ENCODE peak calls at places on chromosomes 4 and X, in seven cellular contexts. One of them, this sample, is unnamed. For H3K4me1, the result is how much of the 10 kb centered on the place peaks cover.

GRCh38 chr4:93788712-93789111 is 39.8 kb upstream of the ATOH1 start:
- DNase-seq in GM23248: peak
- DNase-seq in tibial artery: no peak
- DNase-seq in lung: no peak
- DNase-seq in PC-3: peak
- DNase-seq in CD8-positive, alpha-beta memory T cell: no peak
- DNase-seq in colonic mucosa: no peak
- DNase-seq in this sample: no peak

GRCh38 chr4:148883891-148884290 is 441.7 kb upstream of the NR3C2 start:
- DNase-seq in CD8-positive, alpha-beta memory T cell: no peak
- DNase-seq in colonic mucosa: no peak
- DNase-seq in GM23248: no peak
- DNase-seq in tibial artery: no peak
- DNase-seq in lung: no peak
- DNase-seq in PC-3: no peak
- DNase-seq in this sample: no peak

GRCh38 chrX:130523460-130524394 is 121.9 kb downstream of the RBMX2 start:
- DNase-seq in lung: no peak
- DNase-seq in colonic mucosa: peak
- DNase-seq in CD8-positive, alpha-beta memory T cell: no peak
- DNase-seq in tibial artery: peak
- DNase-seq in GM23248: no peak
- DNase-seq in PC-3: peak
- DNase-seq in this sample: no peak

GRCh38 chr4:66169341-66169740 is 499.1 kb upstream of the EPHA5 start:
- DNase-seq in GM23248: peak
- DNase-seq in tibial artery: no peak
- DNase-seq in colonic mucosa: no peak
- DNase-seq in PC-3: peak
- DNase-seq in CD8-positive, alpha-beta memory T cell: no peak
- DNase-seq in lung: no peak
- DNase-seq in this sample: no peak

GRCh38 chrX:129125515-129125914 is 397.8 kb downstream of the SMARCA1 start:
- DNase-seq in colonic mucosa: no peak
- DNase-seq in tibial artery: no peak
- DNase-seq in GM23248: no peak
- DNase-seq in lung: no peak
- DNase-seq in CD8-positive, alpha-beta memory T cell: no peak
- DNase-seq in PC-3: no peak
- DNase-seq in this sample: no peak

GRCh38 chr4:106585920-106586349 is 217.4 kb upstream of the GIMD1 start:
- DNase-seq in tibial artery: no peak
- DNase-seq in lung: no peak
- DNase-seq in GM23248: peak
- DNase-seq in CD8-positive, alpha-beta memory T cell: no peak
- DNase-seq in PC-3: peak
- DNase-seq in colonic mucosa: no peak
- DNase-seq in this sample: no peak

GRCh38 chr4:77465271-77465670 is 140.3 kb upstream of the CXCL13 start:
- DNase-seq in CD8-positive, alpha-beta memory T cell: no peak
- DNase-seq in colonic mucosa: peak
- DNase-seq in lung: peak
- DNase-seq in GM23248: peak
- DNase-seq in tibial artery: no peak
- DNase-seq in PC-3: peak
- DNase-seq in this sample: no peak

GRCh38 chr4:181970356-181970755 is 272.8 kb upstream of the TENM3 start:
- DNase-seq in PC-3: no peak
- DNase-seq in colonic mucosa: no peak
- DNase-seq in CD8-positive, alpha-beta memory T cell: no peak
- DNase-seq in lung: no peak
- DNase-seq in GM23248: no peak
- DNase-seq in tibial artery: no peak
- DNase-seq in this sample: no peak

GRCh38 chr4:2858451-2859217 is 15.0 kb downstream of the ADD1 start:
- DNase-seq in lung: no peak
- DNase-seq in colonic mucosa: peak
- DNase-seq in PC-3: no peak
- DNase-seq in CD8-positive, alpha-beta memory T cell: no peak
- DNase-seq in GM23248: peak
- DNase-seq in tibial artery: no peak
- DNase-seq in this sample: no peak

GRCh38 chrX:9758239-9758638 is 7.4 kb downstream of the GPR143 start:
- DNase-seq in colonic mucosa: no peak
- DNase-seq in lung: no peak
- DNase-seq in tibial artery: no peak
- DNase-seq in CD8-positive, alpha-beta memory T cell: no peak
- DNase-seq in PC-3: no peak
- DNase-seq in GM23248: no peak
- DNase-seq in this sample: no peak

GRCh38 chrX:148573119-148573518 is 72.7 kb downstream of the AFF2 start:
- DNase-seq in lung: no peak
- DNase-seq in colonic mucosa: no peak
- DNase-seq in tibial artery: no peak
- DNase-seq in PC-3: no peak
- DNase-seq in CD8-positive, alpha-beta memory T cell: no peak
- DNase-seq in GM23248: no peak
- DNase-seq in this sample: no peak

GRCh38 chr4:38909015-38909414 is 41.4 kb downstream of the FAM114A1 start:
- DNase-seq in colonic mucosa: no peak
- DNase-seq in PC-3: no peak
- DNase-seq in CD8-positive, alpha-beta memory T cell: no peak
- DNase-seq in GM23248: no peak
- DNase-seq in tibial artery: no peak
- DNase-seq in lung: no peak
- DNase-seq in this sample: no peak

GRCh38 chr4:13522282-13523104 is 21.8 kb downstream of the NKX3-2 start:
- DNase-seq in lung: no peak
- DNase-seq in GM23248: no peak
- DNase-seq in CD8-positive, alpha-beta memory T cell: no peak
- DNase-seq in tibial artery: no peak
- DNase-seq in colonic mucosa: no peak
- DNase-seq in PC-3: no peak
- DNase-seq in this sample: no peak

GRCh38 chrX:137550561-137551305 is 15.2 kb upstream of the ZIC3 start:
- DNase-seq in GM23248: no peak
- DNase-seq in lung: no peak
- DNase-seq in CD8-positive, alpha-beta memory T cell: no peak
- DNase-seq in PC-3: no peak
- DNase-seq in tibial artery: no peak
- DNase-seq in colonic mucosa: no peak
- DNase-seq in this sample: no peak

GRCh38 chr4:158481811-158482210 is 39.9 kb upstream of the RXFP1 start:
- DNase-seq in PC-3: no peak
- DNase-seq in tibial artery: no peak
- DNase-seq in GM23248: no peak
- DNase-seq in CD8-positive, alpha-beta memory T cell: no peak
- DNase-seq in lung: no peak
- DNase-seq in colonic mucosa: no peak
- DNase-seq in this sample: no peak

GRCh38 chr4:177228599-177228998 is 81.1 kb upstream of the NEIL3 start:
- DNase-seq in lung: no peak
- DNase-seq in colonic mucosa: no peak
- DNase-seq in PC-3: no peak
- DNase-seq in tibial artery: no peak
- DNase-seq in GM23248: no peak
- DNase-seq in CD8-positive, alpha-beta memory T cell: no peak
- DNase-seq in this sample: no peak

GRCh38 chrX:124215786-124216185 is 116.7 kb upstream of the TEX13D start:
- DNase-seq in PC-3: no peak
- DNase-seq in GM23248: no peak
- DNase-seq in colonic mucosa: no peak
- DNase-seq in lung: no peak
- DNase-seq in tibial artery: no peak
- DNase-seq in CD8-positive, alpha-beta memory T cell: no peak
- DNase-seq in this sample: no peak

GRCh38 chr4:109414938-109415337 is 18.7 kb upstream of the SEC24B start:
- DNase-seq in tibial artery: no peak
- DNase-seq in colonic mucosa: no peak
- DNase-seq in CD8-positive, alpha-beta memory T cell: no peak
- DNase-seq in lung: no peak
- DNase-seq in PC-3: no peak
- DNase-seq in GM23248: peak
- DNase-seq in this sample: no peak

GRCh38 chrX:34382416-34382815 is 250.3 kb upstream of the FAM47A start:
- DNase-seq in CD8-positive, alpha-beta memory T cell: no peak
- DNase-seq in GM23248: peak
- DNase-seq in PC-3: peak
- DNase-seq in tibial artery: no peak
- DNase-seq in lung: no peak
- DNase-seq in colonic mucosa: no peak
- DNase-seq in this sample: no peak

GRCh38 chr4:26803462-26803861 is 57.2 kb upstream of the STIM2 start:
- DNase-seq in CD8-positive, alpha-beta memory T cell: no peak
- DNase-seq in GM23248: peak
- DNase-seq in colonic mucosa: no peak
- DNase-seq in tibial artery: no peak
- DNase-seq in PC-3: no peak
- DNase-seq in lung: no peak
- DNase-seq in this sample: no peak

GRCh38 chr4:4415806-4416805 is 29.2 kb downstream of the NSG1 start:
- DNase-seq in tibial artery: no peak
- DNase-seq in CD8-positive, alpha-beta memory T cell: no peak
- DNase-seq in colonic mucosa: no peak
- DNase-seq in PC-3: no peak
- DNase-seq in lung: no peak
- DNase-seq in GM23248: no peak
- DNase-seq in this sample: peak

GRCh38 chr4:188282620-188283232 is 143.5 kb downstream of the TRIML1 start:
- DNase-seq in CD8-positive, alpha-beta memory T cell: no peak
- DNase-seq in tibial artery: no peak
- DNase-seq in PC-3: no peak
- DNase-seq in colonic mucosa: no peak
- DNase-seq in GM23248: no peak
- DNase-seq in lung: no peak
- DNase-seq in this sample: no peak

GRCh38 chrX:10549280-10549679 is 71.1 kb downstream of the MID1 start:
- DNase-seq in GM23248: no peak
- DNase-seq in lung: no peak
- DNase-seq in tibial artery: no peak
- DNase-seq in colonic mucosa: peak
- DNase-seq in PC-3: peak
- DNase-seq in CD8-positive, alpha-beta memory T cell: no peak
- DNase-seq in this sample: no peak

GRCh38 chr4:77613267-77613666 is 7.6 kb downstream of the CXCL13 start:
- DNase-seq in colonic mucosa: no peak
- DNase-seq in CD8-positive, alpha-beta memory T cell: no peak
- DNase-seq in GM23248: no peak
- DNase-seq in PC-3: no peak
- DNase-seq in lung: no peak
- DNase-seq in tibial artery: no peak
- DNase-seq in this sample: no peak

GRCh38 chr4:64807821-64808220 is 398.6 kb upstream of the TECRL start:
- DNase-seq in GM23248: no peak
- DNase-seq in CD8-positive, alpha-beta memory T cell: no peak
- DNase-seq in PC-3: no peak
- DNase-seq in tibial artery: no peak
- DNase-seq in lung: no peak
- DNase-seq in colonic mucosa: no peak
- DNase-seq in this sample: no peak

DNA sequence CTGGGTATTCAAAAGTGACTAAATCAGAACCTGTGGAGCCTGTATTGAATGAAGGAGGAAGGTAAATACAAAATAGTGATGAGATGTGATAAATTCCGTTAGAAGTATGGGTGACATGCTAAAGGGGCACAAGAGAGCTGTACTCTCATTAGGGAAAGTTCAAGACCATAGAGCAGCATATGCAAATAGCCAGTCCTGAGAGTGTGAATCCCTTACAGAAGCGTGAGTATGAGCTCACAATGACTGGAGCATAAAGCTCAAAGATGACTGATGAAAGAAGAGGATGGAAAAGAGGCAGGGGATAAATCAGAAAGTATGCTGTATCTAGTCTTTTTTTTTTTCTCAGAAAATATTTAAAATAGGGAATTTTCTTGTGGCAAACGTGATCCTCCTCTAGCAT is 12.1 kb upstream of the NPFFR2 start:
- DNase-seq in colonic mucosa: no peak
- DNase-seq in tibial artery: no peak
- DNase-seq in PC-3: no peak
- DNase-seq in GM23248: no peak
- DNase-seq in CD8-positive, alpha-beta memory T cell: no peak
- DNase-seq in lung: no peak
- DNase-seq in this sample: no peak
- H3K4me1 ChIP-seq in colonic mucosa: under half
- H3K4me1 ChIP-seq in tibial artery: under half
- H3K4me1 ChIP-seq in PC-3: under half
- H3K4me1 ChIP-seq in GM23248: under half
- H3K4me1 ChIP-seq in CD8-positive, alpha-beta memory T cell: under half
- H3K4me1 ChIP-seq in lung: under half
- H3K4me1 ChIP-seq in this sample: under half

DNA sequence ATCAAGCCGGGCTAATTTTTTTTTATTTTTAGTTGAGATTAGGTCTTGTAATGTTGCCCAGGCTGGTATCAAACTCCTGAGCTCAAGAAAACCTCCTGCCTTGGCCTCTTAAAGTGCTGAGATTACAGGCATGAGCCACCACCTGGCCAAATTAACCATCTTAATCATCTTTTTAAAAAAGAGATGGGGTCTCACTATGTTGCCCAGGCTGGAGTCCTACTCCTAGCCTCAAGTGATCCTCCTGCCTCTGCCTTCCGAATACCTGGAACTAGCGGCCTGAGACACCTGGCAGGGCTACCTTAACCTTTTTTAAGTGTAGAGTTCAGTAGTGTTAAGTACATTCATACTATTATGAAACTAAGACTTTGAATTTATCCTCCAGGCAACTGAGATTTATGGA is 1.7 kb upstream of the RPS3A start:
- DNase-seq in GM23248: no peak
- DNase-seq in CD8-positive, alpha-beta memory T cell: no peak
- DNase-seq in colonic mucosa: no peak
- DNase-seq in PC-3: no peak
- DNase-seq in lung: no peak
- DNase-seq in tibial artery: no peak
- DNase-seq in this sample: no peak
- H3K4me1 ChIP-seq in GM23248: under half
- H3K4me1 ChIP-seq in CD8-positive, alpha-beta memory T cell: under half
- H3K4me1 ChIP-seq in colonic mucosa: under half
- H3K4me1 ChIP-seq in PC-3: under half
- H3K4me1 ChIP-seq in lung: under half
- H3K4me1 ChIP-seq in tibial artery: under half
- H3K4me1 ChIP-seq in this sample: under half

DNA sequence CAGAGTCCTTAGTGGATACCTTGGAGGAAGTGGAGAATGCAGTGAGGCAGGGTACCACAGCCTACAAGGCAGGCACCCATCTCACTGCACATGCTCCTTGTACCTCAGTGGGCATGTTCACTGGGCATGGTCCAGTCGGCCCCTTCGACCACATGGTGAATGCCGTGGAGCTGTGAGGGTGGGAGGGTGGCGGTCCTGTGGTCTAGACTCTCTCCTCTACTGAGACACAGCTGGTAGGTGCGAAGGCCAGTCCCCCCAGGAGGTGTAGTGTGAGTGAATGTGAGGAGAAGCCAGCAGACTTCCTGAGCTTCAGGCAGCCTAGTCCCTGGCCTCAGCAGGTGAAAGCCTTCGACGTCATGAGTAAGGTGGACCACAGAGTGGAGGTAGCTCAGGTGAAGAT is 12.2 kb downstream of the XAGE2 start:
- DNase-seq in GM23248: no peak
- DNase-seq in PC-3: no peak
- DNase-seq in tibial artery: no peak
- DNase-seq in colonic mucosa: no peak
- DNase-seq in lung: no peak
- DNase-seq in CD8-positive, alpha-beta memory T cell: no peak
- DNase-seq in this sample: no peak
- H3K4me1 ChIP-seq in GM23248: under half
- H3K4me1 ChIP-seq in PC-3: under half
- H3K4me1 ChIP-seq in tibial artery: under half
- H3K4me1 ChIP-seq in colonic mucosa: under half
- H3K4me1 ChIP-seq in lung: under half
- H3K4me1 ChIP-seq in CD8-positive, alpha-beta memory T cell: under half
- H3K4me1 ChIP-seq in this sample: under half

GRCh38 chrX:38275615-38276014 is 51.7 kb downstream of the RPGR start:
- DNase-seq in CD8-positive, alpha-beta memory T cell: no peak
- DNase-seq in PC-3: peak
- DNase-seq in colonic mucosa: no peak
- DNase-seq in tibial artery: no peak
- DNase-seq in lung: no peak
- DNase-seq in GM23248: peak
- DNase-seq in this sample: no peak
- H3K4me1 ChIP-seq in CD8-positive, alpha-beta memory T cell: under half
- H3K4me1 ChIP-seq in PC-3: half or more
- H3K4me1 ChIP-seq in colonic mucosa: under half
- H3K4me1 ChIP-seq in tibial artery: under half
- H3K4me1 ChIP-seq in lung: under half
- H3K4me1 ChIP-seq in GM23248: under half
- H3K4me1 ChIP-seq in this sample: under half